ENCODE peak calls at places on chromosomes 1 and 21, in nine cellular contexts. Z is CD8-positive, alpha-beta T cell; I is left lung; G is fibroblast of mammary gland; U is OCI-LY7; B is heart left ventricle; P is thyroid gland; D is H9; H is glutamatergic neuron. S is an unnamed sample.

GRCh38 chr21:26422138-26422537 is 150.9 kb downstream of the CYYR1 start:
- DNase-seq in Z (no peak), I (no peak), G (no peak), U (no peak), B (no peak), P (no peak), D (no peak), H (no peak), S (no peak)

GRCh38 chr1:217048104-217048707 is 325.0 kb upstream of the ESRRG start:
- DNase-seq in Z (no peak), I (no peak), G (no peak), U (peak; percentile 16), B (no peak), P (peak; percentile 5), D (peak; percentile 80), H (peak; percentile 44), S (no peak)

GRCh38 chr1:38840281-38840680 is 19.3 kb downstream of the RRAGC start:
- DNase-seq in Z (no peak), I (no peak), G (no peak), U (no peak), B (no peak), P (no peak), D (no peak), H (no peak), S (no peak)

GRCh38 chr21:36861924-36862323 is 104.5 kb downstream of the HLCS start:
- DNase-seq in Z (no peak), I (no peak), G (no peak), U (no peak), B (no peak), P (no peak), D (no peak), H (no peak), S (no peak)

GRCh38 chr1:110657351-110657750 is 17.4 kb downstream of the KCNA3 start:
- DNase-seq in Z (no peak), I (no peak), G (no peak), U (no peak), B (no peak), P (no peak), D (no peak), H (no peak), S (no peak)

GRCh38 chr21:21268061-21268471 is 269.9 kb downstream of the NCAM2 start:
- DNase-seq in Z (no peak), I (no peak), G (no peak), U (no peak), B (no peak), P (peak; percentile 53), D (no peak), H (no peak), S (no peak)

GRCh38 chr1:245881767-245882391 is 625.2 kb downstream of the SMYD3 start:
- DNase-seq in Z (no peak), I (no peak), G (no peak), U (no peak), B (no peak), P (peak; percentile 17), D (no peak), H (no peak), S (no peak)

GRCh38 chr1:196393282-196393681 is 215.0 kb downstream of the KCNT2 start:
- DNase-seq in Z (no peak), I (no peak), G (no peak), U (no peak), B (no peak), P (no peak), D (no peak), H (no peak), S (no peak)

GRCh38 chr1:161506336-161507223 is 1.3 kb downstream of the FCGR2A start:
- DNase-seq in Z (no peak), I (peak; percentile 79), G (peak; percentile 70), U (no peak), B (no peak), P (no peak), D (no peak), H (no peak), S (no peak)

GRCh38 chr21:45972353-45972715 is 9.2 kb upstream of the COL6A1 start:
- DNase-seq in Z (no peak), I (no peak), G (no peak), U (no peak), B (no peak), P (no peak), D (no peak), H (no peak), S (peak; percentile 13)

GRCh38 chr1:229888157-229888556 is 178.9 kb upstream of the GALNT2 start:
- DNase-seq in Z (no peak), I (no peak), G (no peak), U (no peak), B (no peak), P (no peak), D (no peak), H (no peak), S (no peak)

DNA sequence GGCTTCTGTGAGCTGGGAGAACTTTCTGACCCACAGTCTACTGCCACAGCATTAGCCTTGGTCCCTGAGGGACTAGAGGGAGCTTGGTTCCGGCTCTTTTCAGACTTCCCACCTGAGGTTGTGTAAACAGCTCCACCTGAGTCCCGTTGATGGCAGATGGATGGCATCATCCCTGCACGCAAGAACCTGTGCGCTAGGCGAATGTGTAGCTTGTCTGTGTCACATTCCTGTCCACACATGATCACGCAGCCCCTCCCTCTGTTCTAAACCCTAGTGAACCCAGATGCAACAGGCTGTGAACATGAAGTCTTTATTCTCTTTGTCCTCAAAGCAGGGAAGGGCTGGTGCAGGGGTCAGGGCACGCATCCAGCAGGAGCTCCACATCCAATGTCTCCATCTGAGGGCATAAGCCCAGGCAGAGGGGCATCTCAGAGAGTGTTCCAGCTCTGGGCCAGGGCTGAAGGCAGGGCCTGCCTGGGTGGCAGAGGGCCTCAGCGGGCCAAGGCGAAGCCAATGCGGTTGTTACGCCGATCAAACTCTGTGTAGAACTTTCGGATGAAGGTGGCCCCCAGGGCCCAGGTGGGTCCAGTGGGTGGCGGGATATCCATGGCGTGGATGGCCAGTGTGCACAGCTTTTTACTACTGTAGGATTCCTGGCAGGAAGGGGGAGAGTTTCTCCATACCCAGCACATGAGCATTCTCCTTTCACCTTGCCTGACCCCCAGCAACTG is 2.8 kb upstream of the ETNK2 start:
- DNase-seq in Z (no peak), I (no peak), G (no peak), U (no peak), B (no peak), P (no peak), D (no peak), H (no peak), S (no peak)
- TF ChIP-seq CTCF in Z (no peak), I (no peak), G (no peak), U (no peak), B (no peak), P (no peak), D (no peak), H (no peak), S (no peak)

GRCh38 chr1:15620155-15620545 is 2.9 kb downstream of the DDI2 start:
- DNase-seq in Z (no peak), I (no peak), G (peak; percentile 66), U (no peak), B (no peak), P (no peak), D (no peak), H (no peak), S (no peak)
- TF ChIP-seq CTCF in Z (no peak), I (no peak), G (no peak), U (no peak), B (no peak), P (no peak), D (no peak), H (no peak), S (no peak)

GRCh38 chr1:1059494-1060280 is 14.4 kb downstream of the RNF223 start:
- DNase-seq in Z (peak; percentile 89), I (peak; percentile 86), G (peak; percentile 53), U (peak; percentile 92), B (peak; percentile 86), P (peak; percentile 86), D (peak; percentile 87), H (peak; percentile 94), S (peak; percentile 99)

GRCh38 chr1:1060281-1061000 is 13.7 kb downstream of the RNF223 start:
- DNase-seq in Z (no peak), I (no peak), G (no peak), U (no peak), B (no peak), P (no peak), D (no peak), H (no peak), S (no peak)

GRCh38 chr1:1061682-1062363 is 12.3 kb downstream of the RNF223 start:
- DNase-seq in Z (no peak), I (no peak), G (peak; percentile 11), U (no peak), B (no peak), P (no peak), D (no peak), H (no peak), S (no peak)

GRCh38 chr1:1058088-1058905 is 15.8 kb downstream of the RNF223 start:
- DNase-seq in Z (no peak), I (no peak), G (no peak), U (no peak), B (no peak), P (no peak), D (no peak), H (no peak), S (no peak)

GRCh38 chr1:1058921-1059493 is 15.1 kb downstream of the RNF223 start:
- DNase-seq in Z (no peak), I (no peak), G (no peak), U (no peak), B (no peak), P (no peak), D (no peak), H (no peak), S (no peak)
- TF ChIP-seq CTCF in Z (no peak), I (no peak), G (no peak), U (peak; percentile 73), B (peak; percentile 54), P (no peak), D (peak; percentile 76), H (peak; percentile 77), S (peak; percentile 53)

DNA sequence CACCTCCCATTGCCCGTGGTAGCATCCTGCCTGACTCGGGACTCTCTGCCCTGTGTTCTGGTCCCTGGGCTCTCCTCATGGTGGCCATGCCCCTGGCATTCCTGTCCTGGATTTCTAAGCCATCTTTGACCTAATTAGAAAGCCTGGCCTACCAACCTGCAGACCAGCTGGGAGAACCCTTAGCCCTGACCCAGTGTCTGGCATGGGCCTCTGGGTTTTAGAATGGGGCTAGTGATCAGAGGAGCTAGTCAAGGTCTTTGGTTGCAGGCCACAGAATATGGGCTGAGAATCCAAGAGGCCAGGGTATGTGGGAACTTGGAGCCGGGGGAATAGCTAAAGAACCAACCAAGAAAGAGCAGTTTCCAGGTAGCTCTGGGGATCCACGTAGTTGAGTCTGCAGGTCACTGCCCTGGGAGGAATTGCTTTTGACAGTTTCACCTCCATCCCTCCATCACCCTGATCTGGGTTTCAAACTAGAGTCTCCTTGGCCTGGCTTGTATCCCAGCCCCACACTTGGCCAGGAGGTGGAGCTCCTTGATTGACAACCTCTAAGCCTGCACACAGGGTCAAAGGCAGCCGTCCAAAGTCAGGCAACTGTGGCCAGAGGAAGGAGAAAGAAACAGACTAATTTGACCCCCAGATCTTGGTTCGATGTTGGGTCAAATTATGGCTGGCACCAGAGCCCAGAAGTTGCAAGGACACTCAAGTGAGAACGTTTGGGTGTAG is 54.7 kb upstream of the ABCG1 start:
- DNase-seq in Z (peak; percentile 39), I (peak; percentile 69), G (no peak), U (peak; percentile 87), B (peak; percentile 68), P (peak; percentile 46), D (no peak), H (peak; percentile 65), S (peak; percentile 77)
- TF ChIP-seq CTCF in Z (peak; percentile 51), I (peak; percentile 23), G (peak; percentile 20), U (peak; percentile 99), B (peak; percentile 75), P (peak; percentile 38), D (peak; percentile 63), H (peak; percentile 25), S (peak; percentile 75)

S was measured in GM13977.